ENCODE peak calls at places on chromosomes 2 and 18, in four cellular contexts. K is AG08395; T is activated naive CD8-positive, alpha-beta T cell treated with anti-CD3 and anti-CD28 coated beads for 36 hours; Z is stimulated activated CD8-positive, alpha-beta memory T cell treated with anti-CD3 and anti-CD28 coated beads, Interleukin-12 subunit alpha, Interleukin-12 subunit beta, amount 100 ng/mL, for 1 hour. D is an unnamed sample.

GRCh38 chr2:81304154-81304830 is 999.7 kb upstream of the LRRTM1 start:
- DNase-seq in K (no peak), T (no peak), Z (no peak), D (no peak)

GRCh38 chr2:150625300-150625699 is 137.8 kb upstream of the RND3 start:
- DNase-seq in K (peak), T (no peak), Z (no peak), D (no peak)

GRCh38 chr2:120177011-120177621 is 46.1 kb downstream of the TMEM185B start:
- DNase-seq in K (no peak), T (peak), Z (peak), D (peak)

GRCh38 chr2:152594022-152594712 is 123.1 kb downstream of the PRPF40A start:
- DNase-seq in K (peak), T (peak), Z (no peak), D (no peak)

GRCh38 chr2:43292851-43293743 is 66.7 kb upstream of the ZFP36L2 start:
- DNase-seq in K (no peak), T (no peak), Z (no peak), D (no peak)

GRCh38 chr2:205002390-205002789 is 457.1 kb downstream of the PARD3B start:
- DNase-seq in K (no peak), T (no peak), Z (no peak), D (no peak)

GRCh38 chr2:137467246-137467862 is 496.9 kb upstream of the HNMT start:
- DNase-seq in K (peak), T (peak), Z (no peak), D (no peak)

GRCh38 chr2:107712857-107713256 is 113.8 kb upstream of the RGPD4 start:
- DNase-seq in K (no peak), T (no peak), Z (no peak), D (no peak)

GRCh38 chr2:128037624-128038023 is 9.8 kb upstream of the SAP130 start:
- DNase-seq in K (no peak), T (no peak), Z (no peak), D (no peak)

GRCh38 chr2:70944291-70944690 is 8.6 kb downstream of the ATP6V1B1 start:
- DNase-seq in K (no peak), T (no peak), Z (no peak), D (no peak)

GRCh38 chr2:18671363-18671762 is 82.0 kb upstream of the NT5C1B start:
- DNase-seq in K (no peak), T (no peak), Z (no peak), D (no peak)

GRCh38 chr2:165662720-165663119 is 131.3 kb downstream of the GALNT3 start:
- DNase-seq in K (no peak), T (no peak), Z (no peak), D (no peak)

GRCh38 chr18:42712065-42712464 is 403.4 kb downstream of the RIT2 start:
- DNase-seq in K (no peak), T (no peak), Z (no peak), D (no peak)

GRCh38 chr2:192194866-192195547 is at the start of gene TMEFF2:
- DNase-seq in K (peak), T (peak), Z (no peak), D (peak)

GRCh38 chr2:232836934-232837333 is 33.1 kb upstream of the SNORC start:
- DNase-seq in K (no peak), T (no peak), Z (no peak), D (no peak)

GRCh38 chr2:223474893-223475292 is 127.3 kb downstream of the SCG2 start:
- DNase-seq in K (no peak), T (no peak), Z (no peak), D (no peak)

GRCh38 chr18:63336366-63337099 is 17.0 kb upstream of the BCL2 start:
- DNase-seq in K (peak), T (no peak), Z (no peak), D (no peak)

GRCh38 chr2:233794128-233794658 is 16.1 kb downstream of the MROH2A start:
- DNase-seq in K (no peak), T (no peak), Z (no peak), D (no peak)

GRCh38 chr2:9002313-9002636 is 1.2 kb downstream of the MBOAT2 start:
- DNase-seq in K (no peak), T (no peak), Z (no peak), D (no peak)

GRCh38 chr2:26521054-26521912 is 43.4 kb upstream of the OTOF start:
- DNase-seq in K (peak), T (no peak), Z (no peak), D (no peak)

GRCh38 chr2:195382186-195382585 is 274.8 kb upstream of the SLC39A10 start:
- DNase-seq in K (no peak), T (peak), Z (peak), D (no peak)

GRCh38 chr18:48860276-48861180 is 90.2 kb downstream of the SMAD7 start:
- DNase-seq in K (no peak), T (no peak), Z (no peak), D (no peak)

GRCh38 chr18:74476154-74476553 is 19.0 kb upstream of the DIPK1C start:
- DNase-seq in K (peak), T (no peak), Z (no peak), D (no peak)

GRCh38 chr2:111923271-111923670 is 24.9 kb downstream of the MERTK start:
- DNase-seq in K (no peak), T (no peak), Z (no peak), D (no peak)

GRCh38 chr18:12461326-12461725 is 53.6 kb downstream of the PRELID3A start:
- DNase-seq in K (no peak), T (no peak), Z (no peak), D (no peak)

GRCh38 chr2:121664713-121665112 is 15.5 kb upstream of the CLASP1 start:
- DNase-seq in K (peak), T (no peak), Z (no peak), D (no peak)

GRCh38 chr2:224405841-224406370 is 4.0 kb upstream of the FAM124B start:
- DNase-seq in K (no peak), T (no peak), Z (no peak), D (no peak)

GRCh38 chr2:12727085-12727484 is 10.3 kb downstream of the TRIB2 start:
- DNase-seq in K (no peak), T (no peak), Z (no peak), D (no peak)

GRCh38 chr2:42770288-42771131 is 6.6 kb upstream of the OXER1 start:
- DNase-seq in K (peak), T (no peak), Z (no peak), D (no peak)

GRCh38 chr2:156537147-156537546 is 101.0 kb downstream of the GPD2 start:
- DNase-seq in K (peak), T (no peak), Z (no peak), D (no peak)

GRCh38 chr2:109375131-109375561 is 238.6 kb downstream of the SEPTIN10 start:
- DNase-seq in K (no peak), T (no peak), Z (no peak), D (no peak)

GRCh38 chr2:9174771-9175441 is 31.7 kb upstream of the ASAP2 start:
- DNase-seq in K (peak), T (no peak), Z (no peak), D (no peak)

GRCh38 chr2:217286833-217287232 is 427.0 kb upstream of the TNP1 start:
- DNase-seq in K (peak), T (no peak), Z (no peak), D (no peak)

GRCh38 chr2:235573331-235574221 is 79.7 kb downstream of the AGAP1 start:
- DNase-seq in K (no peak), T (no peak), Z (no peak), D (no peak)

GRCh38 chr2:38438133-38438532 is 61.1 kb upstream of the ATL2 start:
- DNase-seq in K (no peak), T (no peak), Z (no peak), D (no peak)

GRCh38 chr2:85656468-85656867 is 11.5 kb downstream of the SFTPB start:
- DNase-seq in K (no peak), T (no peak), Z (no peak), D (no peak)

GRCh38 chr18:74654637-74655036 is 57.0 kb downstream of the ZNF407 start:
- DNase-seq in K (peak), T (no peak), Z (no peak), D (no peak)

D was measured in activated CD4-positive, alpha-beta T cell treated with anti-CD3 and anti-CD28 coated beads for 24 hours.